ENCODE peak calls at places on chromosomes 7 and 10, in five cellular contexts. B is HCT116, R is H1, N is HepG2, M is SK-N-SH. S is an unnamed sample.

GRCh38 chr10:92574545-92575377 is 868 bp upstream of the IDE start:
- DNase-seq in M (peak; percentile 86), B (no peak), N (no peak), R (no peak), S (peak; percentile 64)

GRCh38 chr7:38840736-38841460 is 68.1 kb downstream of the VPS41 start:
- DNase-seq in M (no peak), N (no peak), B (no peak), R (no peak), S (no peak)

GRCh38 chr7:51288896-51289607 is 27.6 kb downstream of the COBL start:
- DNase-seq in M (no peak), B (no peak), N (no peak), R (no peak), S (peak; percentile 8)

GRCh38 chr7:101108330-101108857 is 18.5 kb upstream of the SERPINE1 start:
- DNase-seq in M (no peak), B (no peak), R (no peak), N (peak; percentile 69), S (no peak)

GRCh38 chr10:89296227-89296648 is 5.6 kb upstream of the IFIT2 start:
- DNase-seq in N (no peak), M (no peak), B (no peak), R (no peak), S (no peak)

GRCh38 chr10:35700490-35700887 is 58.4 kb upstream of the FZD8 start:
- DNase-seq in M (no peak), R (peak; percentile 55), N (no peak), B (no peak), S (no peak)

GRCh38 chr10:91296471-91296870 is 76.0 kb downstream of the PCGF5 start:
- DNase-seq in M (peak; percentile 42), N (peak; percentile 37), B (peak; percentile 64), R (no peak), S (peak; percentile 36)

GRCh38 chr7:100641860-100642533 is 645 bp upstream of the TFR2 start:
- DNase-seq in M (no peak), R (no peak), N (peak; percentile 16), B (no peak), S (no peak)

GRCh38 chr10:132867801-132868644 is 74.3 kb downstream of the CFAP46 start:
- DNase-seq in N (no peak), M (no peak), B (no peak), R (no peak), S (no peak)

GRCh38 chr7:139482662-139483466 is 609 bp downstream of the KLRG2 start:
- DNase-seq in B (no peak), N (no peak), R (peak; percentile 73), M (peak; percentile 89), S (peak; percentile 9)
- TF ChIP-seq JUND in B (no peak), N (no peak), R (no peak), M (no peak), S (no peak)

DNA sequence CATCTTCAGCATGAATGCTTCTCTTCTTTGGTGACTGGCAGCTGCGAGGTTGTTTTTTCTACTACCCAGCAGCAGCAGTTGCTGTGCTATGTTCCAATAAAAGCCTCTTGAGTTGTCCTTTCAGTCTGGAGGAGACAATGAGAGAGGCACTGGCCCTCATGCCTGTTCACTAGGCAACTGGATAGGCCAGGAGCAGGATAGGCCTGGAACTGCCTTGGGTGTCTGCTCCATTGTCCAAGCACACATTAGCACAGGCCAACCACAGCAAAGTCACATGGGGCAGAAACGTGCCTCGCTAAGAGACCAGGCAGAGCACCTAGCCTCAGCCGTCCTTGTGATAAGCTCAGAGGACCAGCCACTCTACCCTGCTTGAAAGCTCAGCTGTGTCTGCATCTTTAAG is 76.9 kb upstream of the PDCD4 start:
- DNase-seq in M (no peak), B (no peak), R (no peak), N (no peak), S (no peak)
- TF ChIP-seq JUND in M (no peak), B (no peak), R (no peak), N (no peak), S (no peak)

GRCh38 chr7:30817060-30817770 is 46.0 kb downstream of the MINDY4 start:
- DNase-seq in R (peak; percentile 24), B (no peak), M (no peak), N (no peak), S (no peak)
- TF ChIP-seq JUND in R (no peak), B (no peak), M (no peak), N (no peak), S (no peak)

GRCh38 chr10:129865960-129866359 is 98.1 kb downstream of the EBF3 start:
- DNase-seq in B (no peak), N (peak; percentile 47), R (no peak), M (no peak), S (no peak)
- TF ChIP-seq JUND in B (no peak), N (no peak), R (no peak), M (no peak), S (no peak)

GRCh38 chr7:42197391-42197790 is 39.6 kb downstream of the GLI3 start:
- DNase-seq in N (no peak), B (no peak), M (no peak), R (no peak), S (no peak)

GRCh38 chr7:42202601-42203000 is 34.4 kb downstream of the GLI3 start:
- DNase-seq in B (no peak), M (no peak), N (no peak), R (no peak), S (no peak)

GRCh38 chr7:42198974-42199668 is 37.9 kb downstream of the GLI3 start:
- DNase-seq in B (no peak), N (no peak), R (no peak), M (no peak), S (no peak)

GRCh38 chr7:42194218-42194617 is 42.8 kb downstream of the GLI3 start:
- DNase-seq in M (no peak), N (no peak), B (no peak), R (no peak), S (no peak)

GRCh38 chr7:42198296-42198695 is 38.7 kb downstream of the GLI3 start:
- DNase-seq in N (no peak), R (no peak), M (no peak), B (no peak), S (no peak)
- TF ChIP-seq JUND in N (no peak), R (no peak), M (no peak), B (no peak), S (no peak)

S was measured in T47D.